ENCODE peak calls at places on chromosomes 13 and 19, in four cellular contexts. One of them, this sample, is unnamed.

GRCh38 chr19:6064703-6065073 is 45.6 kb downstream of the RFX2 start:
- DNase-seq in activated CD4-positive, alpha-beta T cell treated with anti-CD3 and anti-CD28 coated beads, Interleukin-2, amount 50 U/mL, for 24 hours: no peak
- DNase-seq in stimulated activated CD4-positive, alpha-beta T cell treated with anti-CD3 and anti-CD28 coated beads, Interleukin-2, amount 100 ng/mL, for 24 hours: no peak
- DNase-seq in NCI-H1105: no peak
- DNase-seq in this sample: no peak

GRCh38 chr19:43467730-43468129 is 2.3 kb upstream of the LYPD3 start:
- DNase-seq in stimulated activated CD4-positive, alpha-beta T cell treated with anti-CD3 and anti-CD28 coated beads, Interleukin-2, amount 100 ng/mL, for 24 hours: no peak
- DNase-seq in activated CD4-positive, alpha-beta T cell treated with anti-CD3 and anti-CD28 coated beads, Interleukin-2, amount 50 U/mL, for 24 hours: no peak
- DNase-seq in NCI-H1105: no peak
- DNase-seq in this sample: no peak

GRCh38 chr13:68551701-68552522 is 1321.8 kb upstream of the PCDH9 start:
- DNase-seq in activated CD4-positive, alpha-beta T cell treated with anti-CD3 and anti-CD28 coated beads, Interleukin-2, amount 50 U/mL, for 24 hours: no peak
- DNase-seq in stimulated activated CD4-positive, alpha-beta T cell treated with anti-CD3 and anti-CD28 coated beads, Interleukin-2, amount 100 ng/mL, for 24 hours: no peak
- DNase-seq in NCI-H1105: no peak
- DNase-seq in this sample: no peak

GRCh38 chr19:5292453-5292842 is 48.2 kb downstream of the PTPRS start:
- DNase-seq in stimulated activated CD4-positive, alpha-beta T cell treated with anti-CD3 and anti-CD28 coated beads, Interleukin-2, amount 100 ng/mL, for 24 hours: peak
- DNase-seq in NCI-H1105: peak
- DNase-seq in activated CD4-positive, alpha-beta T cell treated with anti-CD3 and anti-CD28 coated beads, Interleukin-2, amount 50 U/mL, for 24 hours: no peak
- DNase-seq in this sample: no peak

GRCh38 chr19:18278521-18279265 is 2.7 kb downstream of the JUND start:
- DNase-seq in NCI-H1105: no peak
- DNase-seq in activated CD4-positive, alpha-beta T cell treated with anti-CD3 and anti-CD28 coated beads, Interleukin-2, amount 50 U/mL, for 24 hours: no peak
- DNase-seq in stimulated activated CD4-positive, alpha-beta T cell treated with anti-CD3 and anti-CD28 coated beads, Interleukin-2, amount 100 ng/mL, for 24 hours: peak
- DNase-seq in this sample: no peak

GRCh38 chr13:101026736-101027398 is 352.3 kb upstream of the TMTC4 start:
- DNase-seq in activated CD4-positive, alpha-beta T cell treated with anti-CD3 and anti-CD28 coated beads, Interleukin-2, amount 50 U/mL, for 24 hours: no peak
- DNase-seq in NCI-H1105: no peak
- DNase-seq in stimulated activated CD4-positive, alpha-beta T cell treated with anti-CD3 and anti-CD28 coated beads, Interleukin-2, amount 100 ng/mL, for 24 hours: no peak
- DNase-seq in this sample: no peak

GRCh38 chr19:46841458-46842083 is 9.1 kb downstream of the AP2S1 start:
- DNase-seq in activated CD4-positive, alpha-beta T cell treated with anti-CD3 and anti-CD28 coated beads, Interleukin-2, amount 50 U/mL, for 24 hours: no peak
- DNase-seq in NCI-H1105: no peak
- DNase-seq in stimulated activated CD4-positive, alpha-beta T cell treated with anti-CD3 and anti-CD28 coated beads, Interleukin-2, amount 100 ng/mL, for 24 hours: no peak
- DNase-seq in this sample: no peak

GRCh38 chr13:47117268-47117667 is 220.4 kb upstream of the HTR2A start:
- DNase-seq in activated CD4-positive, alpha-beta T cell treated with anti-CD3 and anti-CD28 coated beads, Interleukin-2, amount 50 U/mL, for 24 hours: no peak
- DNase-seq in stimulated activated CD4-positive, alpha-beta T cell treated with anti-CD3 and anti-CD28 coated beads, Interleukin-2, amount 100 ng/mL, for 24 hours: no peak
- DNase-seq in NCI-H1105: no peak
- DNase-seq in this sample: no peak

GRCh38 chr19:16018801-16019551 is 57.3 kb upstream of the TPM4 start:
- DNase-seq in stimulated activated CD4-positive, alpha-beta T cell treated with anti-CD3 and anti-CD28 coated beads, Interleukin-2, amount 100 ng/mL, for 24 hours: no peak
- DNase-seq in activated CD4-positive, alpha-beta T cell treated with anti-CD3 and anti-CD28 coated beads, Interleukin-2, amount 50 U/mL, for 24 hours: no peak
- DNase-seq in NCI-H1105: no peak
- DNase-seq in this sample: no peak

GRCh38 chr13:25489238-25489637 is 117.5 kb downstream of the ATP8A2 start:
- DNase-seq in activated CD4-positive, alpha-beta T cell treated with anti-CD3 and anti-CD28 coated beads, Interleukin-2, amount 50 U/mL, for 24 hours: no peak
- DNase-seq in NCI-H1105: no peak
- DNase-seq in stimulated activated CD4-positive, alpha-beta T cell treated with anti-CD3 and anti-CD28 coated beads, Interleukin-2, amount 100 ng/mL, for 24 hours: no peak
- DNase-seq in this sample: no peak

GRCh38 chr19:48556163-48556562 is 4.2 kb downstream of the SULT2B1 start:
- DNase-seq in activated CD4-positive, alpha-beta T cell treated with anti-CD3 and anti-CD28 coated beads, Interleukin-2, amount 50 U/mL, for 24 hours: no peak
- DNase-seq in stimulated activated CD4-positive, alpha-beta T cell treated with anti-CD3 and anti-CD28 coated beads, Interleukin-2, amount 100 ng/mL, for 24 hours: no peak
- DNase-seq in NCI-H1105: no peak
- DNase-seq in this sample: no peak

GRCh38 chr13:89749888-89750287 is 1597.6 kb upstream of the MIR17HG start:
- DNase-seq in activated CD4-positive, alpha-beta T cell treated with anti-CD3 and anti-CD28 coated beads, Interleukin-2, amount 50 U/mL, for 24 hours: no peak
- DNase-seq in NCI-H1105: no peak
- DNase-seq in stimulated activated CD4-positive, alpha-beta T cell treated with anti-CD3 and anti-CD28 coated beads, Interleukin-2, amount 100 ng/mL, for 24 hours: no peak
- DNase-seq in this sample: no peak

GRCh38 chr13:28659611-28659970 is 661 bp downstream of the POMP start:
- DNase-seq in NCI-H1105: no peak
- DNase-seq in activated CD4-positive, alpha-beta T cell treated with anti-CD3 and anti-CD28 coated beads, Interleukin-2, amount 50 U/mL, for 24 hours: no peak
- DNase-seq in stimulated activated CD4-positive, alpha-beta T cell treated with anti-CD3 and anti-CD28 coated beads, Interleukin-2, amount 100 ng/mL, for 24 hours: no peak
- DNase-seq in this sample: no peak

GRCh38 chr13:44713793-44714469 is 137.8 kb upstream of the TSC22D1 start:
- DNase-seq in NCI-H1105: no peak
- DNase-seq in activated CD4-positive, alpha-beta T cell treated with anti-CD3 and anti-CD28 coated beads, Interleukin-2, amount 50 U/mL, for 24 hours: no peak
- DNase-seq in stimulated activated CD4-positive, alpha-beta T cell treated with anti-CD3 and anti-CD28 coated beads, Interleukin-2, amount 100 ng/mL, for 24 hours: no peak
- DNase-seq in this sample: no peak

GRCh38 chr19:47239610-47240296 is 8.8 kb upstream of the BBC3 start:
- DNase-seq in NCI-H1105: peak
- DNase-seq in activated CD4-positive, alpha-beta T cell treated with anti-CD3 and anti-CD28 coated beads, Interleukin-2, amount 50 U/mL, for 24 hours: no peak
- DNase-seq in stimulated activated CD4-positive, alpha-beta T cell treated with anti-CD3 and anti-CD28 coated beads, Interleukin-2, amount 100 ng/mL, for 24 hours: peak
- DNase-seq in this sample: peak

GRCh38 chr13:65855276-65855675 is 1374.9 kb downstream of the PCDH9 start:
- DNase-seq in NCI-H1105: no peak
- DNase-seq in stimulated activated CD4-positive, alpha-beta T cell treated with anti-CD3 and anti-CD28 coated beads, Interleukin-2, amount 100 ng/mL, for 24 hours: no peak
- DNase-seq in activated CD4-positive, alpha-beta T cell treated with anti-CD3 and anti-CD28 coated beads, Interleukin-2, amount 50 U/mL, for 24 hours: no peak
- DNase-seq in this sample: no peak

GRCh38 chr19:39474139-39474620 is 6.5 kb upstream of the TIMM50 start:
- DNase-seq in activated CD4-positive, alpha-beta T cell treated with anti-CD3 and anti-CD28 coated beads, Interleukin-2, amount 50 U/mL, for 24 hours: peak
- DNase-seq in NCI-H1105: peak
- DNase-seq in stimulated activated CD4-positive, alpha-beta T cell treated with anti-CD3 and anti-CD28 coated beads, Interleukin-2, amount 100 ng/mL, for 24 hours: peak
- DNase-seq in this sample: peak

GRCh38 chr19:38707512-38708114 is 36.7 kb downstream of the CAPN12 start:
- DNase-seq in stimulated activated CD4-positive, alpha-beta T cell treated with anti-CD3 and anti-CD28 coated beads, Interleukin-2, amount 100 ng/mL, for 24 hours: no peak
- DNase-seq in activated CD4-positive, alpha-beta T cell treated with anti-CD3 and anti-CD28 coated beads, Interleukin-2, amount 50 U/mL, for 24 hours: no peak
- DNase-seq in NCI-H1105: no peak
- DNase-seq in this sample: no peak

GRCh38 chr13:79749556-79749955 is 268.6 kb downstream of the NDFIP2 start:
- DNase-seq in activated CD4-positive, alpha-beta T cell treated with anti-CD3 and anti-CD28 coated beads, Interleukin-2, amount 50 U/mL, for 24 hours: no peak
- DNase-seq in stimulated activated CD4-positive, alpha-beta T cell treated with anti-CD3 and anti-CD28 coated beads, Interleukin-2, amount 100 ng/mL, for 24 hours: no peak
- DNase-seq in NCI-H1105: no peak
- DNase-seq in this sample: no peak

GRCh38 chr13:51311957-51312520 is 27.5 kb upstream of the SERPINE3 start:
- DNase-seq in activated CD4-positive, alpha-beta T cell treated with anti-CD3 and anti-CD28 coated beads, Interleukin-2, amount 50 U/mL, for 24 hours: no peak
- DNase-seq in stimulated activated CD4-positive, alpha-beta T cell treated with anti-CD3 and anti-CD28 coated beads, Interleukin-2, amount 100 ng/mL, for 24 hours: no peak
- DNase-seq in NCI-H1105: no peak
- DNase-seq in this sample: no peak

GRCh38 chr13:98372886-98373285 is 195.8 kb upstream of the RNF113B start:
- DNase-seq in activated CD4-positive, alpha-beta T cell treated with anti-CD3 and anti-CD28 coated beads, Interleukin-2, amount 50 U/mL, for 24 hours: no peak
- DNase-seq in stimulated activated CD4-positive, alpha-beta T cell treated with anti-CD3 and anti-CD28 coated beads, Interleukin-2, amount 100 ng/mL, for 24 hours: no peak
- DNase-seq in NCI-H1105: no peak
- DNase-seq in this sample: peak

GRCh38 chr19:57830071-57830602 is at the start of gene ZNF587B:
- DNase-seq in NCI-H1105: no peak
- DNase-seq in stimulated activated CD4-positive, alpha-beta T cell treated with anti-CD3 and anti-CD28 coated beads, Interleukin-2, amount 100 ng/mL, for 24 hours: peak
- DNase-seq in activated CD4-positive, alpha-beta T cell treated with anti-CD3 and anti-CD28 coated beads, Interleukin-2, amount 50 U/mL, for 24 hours: no peak
- DNase-seq in this sample: no peak

GRCh38 chr13:101959016-101959415 is 442.8 kb downstream of the FGF14 start:
- DNase-seq in activated CD4-positive, alpha-beta T cell treated with anti-CD3 and anti-CD28 coated beads, Interleukin-2, amount 50 U/mL, for 24 hours: no peak
- DNase-seq in NCI-H1105: no peak
- DNase-seq in stimulated activated CD4-positive, alpha-beta T cell treated with anti-CD3 and anti-CD28 coated beads, Interleukin-2, amount 100 ng/mL, for 24 hours: no peak
- DNase-seq in this sample: no peak

GRCh38 chr19:41334793-41335192 is 18.9 kb downstream of the TGFB1 start:
- DNase-seq in activated CD4-positive, alpha-beta T cell treated with anti-CD3 and anti-CD28 coated beads, Interleukin-2, amount 50 U/mL, for 24 hours: no peak
- DNase-seq in stimulated activated CD4-positive, alpha-beta T cell treated with anti-CD3 and anti-CD28 coated beads, Interleukin-2, amount 100 ng/mL, for 24 hours: no peak
- DNase-seq in NCI-H1105: no peak
- DNase-seq in this sample: no peak

GRCh38 chr19:4337906-4338440 is 654 bp downstream of the STAP2 start:
- DNase-seq in activated CD4-positive, alpha-beta T cell treated with anti-CD3 and anti-CD28 coated beads, Interleukin-2, amount 50 U/mL, for 24 hours: no peak
- DNase-seq in NCI-H1105: no peak
- DNase-seq in stimulated activated CD4-positive, alpha-beta T cell treated with anti-CD3 and anti-CD28 coated beads, Interleukin-2, amount 100 ng/mL, for 24 hours: no peak
- DNase-seq in this sample: no peak

GRCh38 chr13:99218969-99219368 is 18.3 kb downstream of the UBAC2 start:
- DNase-seq in activated CD4-positive, alpha-beta T cell treated with anti-CD3 and anti-CD28 coated beads, Interleukin-2, amount 50 U/mL, for 24 hours: no peak
- DNase-seq in NCI-H1105: no peak
- DNase-seq in stimulated activated CD4-positive, alpha-beta T cell treated with anti-CD3 and anti-CD28 coated beads, Interleukin-2, amount 100 ng/mL, for 24 hours: peak
- DNase-seq in this sample: no peak

GRCh38 chr19:49793561-49793840 is 19.6 kb downstream of the FUZ start:
- DNase-seq in activated CD4-positive, alpha-beta T cell treated with anti-CD3 and anti-CD28 coated beads, Interleukin-2, amount 50 U/mL, for 24 hours: no peak
- DNase-seq in stimulated activated CD4-positive, alpha-beta T cell treated with anti-CD3 and anti-CD28 coated beads, Interleukin-2, amount 100 ng/mL, for 24 hours: peak
- DNase-seq in NCI-H1105: no peak
- DNase-seq in this sample: no peak

GRCh38 chr13:37134411-37135041 is 29.1 kb upstream of the CSNK1A1L start:
- DNase-seq in NCI-H1105: no peak
- DNase-seq in activated CD4-positive, alpha-beta T cell treated with anti-CD3 and anti-CD28 coated beads, Interleukin-2, amount 50 U/mL, for 24 hours: no peak
- DNase-seq in stimulated activated CD4-positive, alpha-beta T cell treated with anti-CD3 and anti-CD28 coated beads, Interleukin-2, amount 100 ng/mL, for 24 hours: no peak
- DNase-seq in this sample: no peak

GRCh38 chr13:111968611-111969010 is 98.3 kb upstream of the SOX1 start:
- DNase-seq in activated CD4-positive, alpha-beta T cell treated with anti-CD3 and anti-CD28 coated beads, Interleukin-2, amount 50 U/mL, for 24 hours: no peak
- DNase-seq in NCI-H1105: no peak
- DNase-seq in stimulated activated CD4-positive, alpha-beta T cell treated with anti-CD3 and anti-CD28 coated beads, Interleukin-2, amount 100 ng/mL, for 24 hours: no peak
- DNase-seq in this sample: no peak